ENCODE peak calls at places on chromosomes 4 and X, in eight cellular contexts. R, N, M, P, V, Z, L and J are unnamed samples.

GRCh38 chrX:119359618-119360382 is 39.3 kb upstream of the SLC25A43 start:
- DNase-seq in V (no peak), P (no peak), Z (peak), L (no peak), N (no peak), M (no peak), R (no peak), J (no peak)

GRCh38 chr4:157045507-157046127 is 30.3 kb upstream of the GLRB start:
- DNase-seq in L (peak), M (peak), N (peak), P (no peak), R (peak), Z (peak), V (peak), J (no peak)

GRCh38 chr4:762211-763190 is 56.9 kb downstream of the PCGF3 start:
- DNase-seq in V (no peak), M (no peak), N (peak), R (no peak), Z (no peak), P (no peak), L (no peak), J (no peak)

GRCh38 chr4:83083925-83084475 is 30.5 kb downstream of the PLAC8 start:
- DNase-seq in R (no peak), Z (no peak), N (no peak), L (no peak), P (peak), M (no peak), V (no peak), J (no peak)

GRCh38 chr4:89101256-89102161 is 9.8 kb upstream of the TIGD2 start:
- DNase-seq in M (no peak), V (no peak), P (no peak), L (no peak), Z (no peak), R (no peak), N (no peak), J (no peak)

GRCh38 chr4:2835978-2836377 is 7.7 kb upstream of the ADD1 start:
- DNase-seq in N (no peak), P (no peak), V (no peak), Z (no peak), M (no peak), R (no peak), L (no peak), J (no peak)

GRCh38 chrX:39730671-39731389 is 366.9 kb downstream of the BCOR start:
- DNase-seq in M (peak), L (no peak), Z (peak), N (peak), V (peak), P (peak), R (peak), J (peak)

GRCh38 chrX:34770511-34770910 is 113.4 kb upstream of the TMEM47 start:
- DNase-seq in V (no peak), L (no peak), R (no peak), P (no peak), M (no peak), N (no peak), Z (peak), J (no peak)

GRCh38 chr4:26452565-26453531 is 37.4 kb downstream of the CCKAR start:
- DNase-seq in R (peak), N (no peak), V (peak), Z (no peak), M (no peak), P (no peak), L (peak), J (peak)

GRCh38 chrX:2566044-2566443 is 65.3 kb upstream of the DHRSX start:
- DNase-seq in Z (no peak), M (no peak), P (no peak), L (no peak), V (no peak), N (no peak), R (no peak), J (no peak)

GRCh38 chrX:123085311-123085940 is 98.7 kb upstream of the GRIA3 start:
- DNase-seq in N (no peak), Z (no peak), L (no peak), R (no peak), P (no peak), V (no peak), M (no peak), J (no peak)

GRCh38 chr4:38523524-38524448 is 140.2 kb upstream of the KLF3 start:
- DNase-seq in M (no peak), Z (no peak), R (no peak), N (peak), P (no peak), L (no peak), V (no peak), J (no peak)

GRCh38 chrX:135498236-135498635 is 22.2 kb upstream of the INTS6L start:
- DNase-seq in V (no peak), N (no peak), Z (no peak), P (no peak), M (no peak), R (no peak), L (no peak), J (no peak)